ENCODE peak calls at places on chromosomes 2 and 18, in seven cellular contexts. L is aorta, U is A549, C is upper lobe of left lung, Y is lower lobe of right lung, B is pancreas, O is left ventricle myocardium inferior. W is an unnamed sample.

GRCh38 chr2:120576509-120577474 is 158.9 kb upstream of the GLI2 start:
- DNase-seq in L (no peak), U (no peak), C (peak; percentile 87), Y (no peak), B (peak; percentile 22), O (peak; percentile 54), W (no peak)

GRCh38 chr2:84947010-84947593 is 23.9 kb upstream of the KCMF1 start:
- DNase-seq in L (no peak), U (no peak), C (no peak), Y (no peak), B (no peak), O (no peak), W (no peak)

GRCh38 chr2:66478729-66479316 is 43.9 kb downstream of the MEIS1 start:
- DNase-seq in L (no peak), U (no peak), C (no peak), Y (no peak), B (no peak), O (no peak), W (no peak)

GRCh38 chr2:229087843-229088520 is 183.1 kb downstream of the PID1 start:
- DNase-seq in L (no peak), U (no peak), C (no peak), Y (no peak), B (no peak), O (no peak), W (no peak)

GRCh38 chr2:1781291-1782080 is 37.2 kb upstream of the PXDN start:
- DNase-seq in L (no peak), U (no peak), C (no peak), Y (no peak), B (no peak), O (no peak), W (no peak)

GRCh38 chr2:96116424-96116878 is at the start of gene ADRA2B:
- DNase-seq in L (peak; percentile 76), U (peak; percentile 46), C (peak; percentile 95), Y (peak; percentile 82), B (peak; percentile 82), O (peak; percentile 74), W (no peak)

GRCh38 chr2:20565623-20566236 is 85.2 kb downstream of the HS1BP3 start:
- DNase-seq in L (no peak), U (no peak), C (peak; percentile 51), Y (no peak), B (no peak), O (no peak), W (no peak)

GRCh38 chr2:12170151-12170550 is 423.7 kb downstream of the LPIN1 start:
- DNase-seq in L (no peak), U (no peak), C (no peak), Y (no peak), B (no peak), O (no peak), W (no peak)

GRCh38 chr2:233053928-233054774 is 6.0 kb upstream of the INPP5D start:
- DNase-seq in L (peak; percentile 65), U (peak; percentile 84), C (peak; percentile 92), Y (peak; percentile 79), B (peak; percentile 70), O (peak; percentile 62), W (no peak)

GRCh38 chr18:21117385-21118135 is 5.9 kb upstream of the ROCK1 start:
- DNase-seq in L (no peak), U (no peak), C (no peak), Y (no peak), B (no peak), O (no peak), W (no peak)

GRCh38 chr2:169752752-169753151 is 19.1 kb downstream of the KLHL23 start:
- DNase-seq in L (no peak), U (no peak), C (no peak), Y (no peak), B (no peak), O (no peak), W (no peak)

GRCh38 chr18:49227456-49227855 is 233.0 kb downstream of the DYM start:
- DNase-seq in L (no peak), U (no peak), C (no peak), Y (no peak), B (no peak), O (no peak), W (no peak)

GRCh38 chr18:75111673-75112485 is 97.1 kb downstream of the PTGR3 start:
- DNase-seq in L (no peak), U (no peak), C (no peak), Y (no peak), B (no peak), O (no peak), W (no peak)

GRCh38 chr2:27071277-27071989 is at the start of gene OST4:
- DNase-seq in L (peak; percentile 97), U (peak; percentile 97), C (peak; percentile 99), Y (peak; percentile 96), B (peak; percentile 95), O (peak; percentile 95), W (peak; percentile 31)

GRCh38 chr2:27070653-27071276 is 689 bp downstream of the OST4 start:
- DNase-seq in L (no peak), U (no peak), C (no peak), Y (no peak), B (no peak), O (no peak), W (no peak)

GRCh38 chr2:27069436-27069835 is 2.0 kb downstream of the OST4 start:
- DNase-seq in L (no peak), U (no peak), C (no peak), Y (no peak), B (no peak), O (no peak), W (no peak)

GRCh38 chr2:27071990-27072830 is 756 bp upstream of the OST4 start:
- DNase-seq in L (peak; percentile 87), U (no peak), C (peak; percentile 89), Y (no peak), B (peak; percentile 47), O (peak; percentile 84), W (no peak)

DNA sequence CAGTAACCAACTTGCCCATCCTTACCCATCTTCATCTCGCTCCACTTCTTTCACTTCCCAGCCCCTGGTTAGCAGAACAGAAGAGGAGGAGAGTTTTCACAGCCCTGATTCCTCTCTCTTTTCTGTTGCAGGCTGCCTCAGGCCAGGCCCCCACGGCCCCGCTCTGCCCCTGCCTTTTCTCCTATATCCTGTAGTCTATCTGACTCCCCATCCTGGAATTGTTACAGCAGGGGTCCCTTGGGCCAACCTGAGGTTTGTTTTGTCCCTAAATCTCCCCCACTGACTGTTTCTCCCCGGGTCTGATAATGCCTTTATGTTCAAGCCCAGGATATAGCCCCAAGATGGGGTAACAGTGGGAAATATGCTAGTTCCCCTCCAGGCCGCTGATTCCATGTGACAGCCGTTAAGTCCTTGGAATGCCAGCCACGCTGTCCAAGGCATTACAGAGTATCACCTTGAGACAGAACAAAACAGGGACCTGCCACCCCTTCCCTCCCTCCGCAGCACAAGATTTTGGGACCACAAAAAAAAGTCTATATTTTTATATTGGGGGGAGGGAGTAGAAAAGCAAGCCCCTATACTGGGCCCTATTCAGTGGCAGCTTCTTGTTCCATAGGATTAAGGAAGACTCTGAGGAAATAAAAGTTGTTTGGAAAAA is 1.4 kb downstream of the OST4 start:
- DNase-seq in L (no peak), U (no peak), C (no peak), Y (no peak), B (no peak), O (no peak), W (no peak)
- H3K4me3 ChIP-seq in L (no peak overlapping the region), U (peak overlapping the region; percentile 92), C (peak overlapping the region; percentile 100), Y (peak overlapping the region; percentile 97), B (peak overlapping the region; percentile 66), O (peak overlapping the region; percentile 94), W (peak overlapping the region; percentile 70)

GRCh38 chr2:50635824-50636223 is 396.1 kb downstream of the NRXN1 start:
- DNase-seq in L (no peak), U (no peak), C (no peak), Y (no peak), B (no peak), O (no peak), W (no peak)
- H3K4me1 ChIP-seq in L (no peaks in the 10 kb centered on the region), U (no peaks in the 10 kb centered on the region), C (no peaks in the 10 kb centered on the region), Y (no peaks in the 10 kb centered on the region), B (no peaks in the 10 kb centered on the region), O (no peaks in the 10 kb centered on the region), W (no peaks in the 10 kb centered on the region)

GRCh38 chr2:54457326-54458023 is 1.3 kb downstream of the SPTBN1 start:
- DNase-seq in L (peak; percentile 54), U (peak; percentile 39), C (peak; percentile 85), Y (peak; percentile 50), B (peak; percentile 24), O (peak; percentile 48), W (no peak)

GRCh38 chr2:54461251-54461650 is 5.1 kb downstream of the SPTBN1 start:
- DNase-seq in L (no peak), U (no peak), C (no peak), Y (no peak), B (no peak), O (no peak), W (no peak)

GRCh38 chr2:54456526-54457325 is 599 bp downstream of the SPTBN1 start:
- DNase-seq in L (peak; percentile 59), U (peak; percentile 50), C (no peak), Y (peak; percentile 50), B (peak; percentile 26), O (peak; percentile 43), W (no peak)

GRCh38 chr2:54455584-54456525 is at the start of gene SPTBN1:
- DNase-seq in L (peak; percentile 93), U (peak; percentile 76), C (peak; percentile 96), Y (peak; percentile 91), B (peak; percentile 81), O (peak; percentile 94), W (no peak)

GRCh38 chr2:54459037-54459441 is 2.9 kb downstream of the SPTBN1 start:
- DNase-seq in L (no peak), U (no peak), C (no peak), Y (no peak), B (no peak), O (no peak), W (no peak)
- H3K4me3 ChIP-seq in L (no peak overlapping the region), U (no peak overlapping the region), C (peak overlapping the region; percentile 25), Y (peak overlapping the region; percentile 69), B (no peak overlapping the region), O (peak overlapping the region; percentile 87), W (peak overlapping the region; percentile 89)

GRCh38 chr2:80519699-80520291 is 215.2 kb upstream of the LRRTM1 start:
- DNase-seq in L (no peak), U (no peak), C (no peak), Y (no peak), B (no peak), O (no peak), W (no peak)

GRCh38 chr2:80530442-80531064 is 226.0 kb upstream of the LRRTM1 start:
- DNase-seq in L (no peak), U (no peak), C (no peak), Y (no peak), B (no peak), O (no peak), W (no peak)

GRCh38 chr2:80527119-80527518 is 222.6 kb upstream of the LRRTM1 start:
- DNase-seq in L (no peak), U (no peak), C (no peak), Y (no peak), B (no peak), O (no peak), W (no peak)

GRCh38 chr2:80529466-80530165 is 225.1 kb upstream of the LRRTM1 start:
- DNase-seq in L (no peak), U (no peak), C (no peak), Y (no peak), B (no peak), O (no peak), W (no peak)

DNA sequence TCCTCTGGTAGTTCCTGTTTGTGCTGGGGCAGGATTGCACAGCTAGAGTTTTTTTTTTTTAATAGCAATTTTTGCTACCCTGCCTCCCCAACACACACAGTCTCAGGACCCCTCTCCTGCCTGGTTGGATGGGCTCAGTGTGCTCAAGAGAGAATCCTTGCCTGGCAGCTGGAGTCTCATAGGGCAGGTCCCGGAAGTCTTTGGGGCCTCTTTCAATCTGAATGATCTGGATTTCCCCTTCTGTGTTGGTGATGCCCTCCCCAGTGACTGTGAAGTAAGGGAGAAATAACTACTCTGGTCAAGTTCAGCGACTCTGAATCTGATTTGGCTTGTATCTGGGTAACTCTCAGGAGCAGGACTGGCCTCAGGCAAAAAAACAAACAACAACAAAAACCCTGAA is 220.6 kb upstream of the LRRTM1 start:
- DNase-seq in L (no peak), U (no peak), C (no peak), Y (no peak), B (no peak), O (no peak), W (no peak)
- H3K4me1 ChIP-seq in L (no peaks in the 10 kb centered on the region), U (no peaks in the 10 kb centered on the region), C (no peaks in the 10 kb centered on the region), Y (no peaks in the 10 kb centered on the region), B (no peaks in the 10 kb centered on the region), O (no peaks in the 10 kb centered on the region), W (no peaks in the 10 kb centered on the region)

W was measured in esophagus squamous epithelium.